ENCODE peak calls at places on chromosomes 11 and 22, in six cellular contexts. M is T-helper 1 cell; O is skeletal muscle cell; L is chondrocyte; J is CD4-positive, alpha-beta T cell; E is fibroblast of villous mesenchyme. N is an unnamed sample.

GRCh38 chr22:44916281-44917231 is 93.2 kb downstream of the PHF21B start:
- DNase-seq in O (no peak), L (peak), J (no peak), E (no peak), M (no peak), N (no peak)

GRCh38 chr11:83508804-83509203 is 222.6 kb upstream of the CCDC90B start:
- DNase-seq in J (no peak), L (no peak), O (no peak), M (no peak), E (peak), N (no peak)

GRCh38 chr11:46330154-46330886 is 16.9 kb upstream of the DGKZ start:
- DNase-seq in E (peak), J (no peak), M (no peak), L (no peak), O (no peak), N (no peak)

GRCh38 chr11:122976734-122977454 is 4.7 kb downstream of the BSX start:
- DNase-seq in L (no peak), E (no peak), M (no peak), J (no peak), O (no peak), N (peak)

GRCh38 chr11:89293966-89294679 is 116.4 kb downstream of the TYR start:
- DNase-seq in L (peak), O (no peak), E (peak), J (no peak), M (no peak), N (peak)

GRCh38 chr22:45010532-45010900 is 711 bp upstream of the PHF21B start:
- DNase-seq in M (no peak), L (no peak), J (no peak), O (no peak), E (no peak), N (no peak)

GRCh38 chr22:21849489-21849888 is 18.0 kb downstream of the MAPK1 start:
- DNase-seq in L (no peak), M (no peak), J (no peak), O (no peak), E (peak), N (no peak)

GRCh38 chr11:26649884-26650283 is 72.0 kb downstream of the SLC5A12 start:
- DNase-seq in L (no peak), O (peak), M (no peak), J (no peak), E (peak), N (peak)

GRCh38 chr11:130513132-130513531 is 64.7 kb downstream of the ADAMTS15 start:
- DNase-seq in O (no peak), E (peak), J (no peak), L (no peak), M (no peak), N (no peak)

GRCh38 chr22:26477341-26477731 is 6.2 kb downstream of the HPS4 start:
- DNase-seq in J (no peak), L (no peak), M (no peak), O (no peak), E (no peak), N (no peak)

GRCh38 chr22:45918455-45919370 is 58.2 kb downstream of the WNT7B start:
- DNase-seq in M (no peak), J (no peak), L (no peak), E (no peak), O (no peak), N (no peak)

GRCh38 chr11:59224419-59224928 is 11.7 kb upstream of the MPEG1 start:
- DNase-seq in J (no peak), L (no peak), M (no peak), E (peak), O (no peak), N (no peak)

GRCh38 chr11:70064726-70065317 is 13.3 kb upstream of the ANO1 start:
- DNase-seq in O (no peak), J (no peak), M (no peak), E (no peak), L (no peak), N (no peak)

GRCh38 chr11:32893947-32894827 is 1.6 kb downstream of the QSER1 start:
- DNase-seq in O (peak), M (no peak), E (peak), J (peak), L (no peak), N (no peak)

GRCh38 chr11:110087820-110088534 is 5.2 kb upstream of the ZC3H12C start:
- DNase-seq in L (no peak), J (no peak), O (peak), E (peak), M (no peak), N (no peak)

GRCh38 chr11:85530596-85530995 is 96.5 kb downstream of the DLG2 start:
- DNase-seq in M (no peak), L (no peak), J (no peak), O (no peak), E (no peak), N (no peak)

GRCh38 chr22:24285245-24285644 is 14.6 kb downstream of the SPECC1L start:
- DNase-seq in O (no peak), L (no peak), J (no peak), E (peak), M (no peak), N (no peak)

GRCh38 chr11:28107331-28107725 is 628 bp downstream of the KIF18A start:
- DNase-seq in O (no peak), M (no peak), L (no peak), E (no peak), J (no peak), N (no peak)

GRCh38 chr11:61181489-61181888 is 20.3 kb upstream of the VPS37C start:
- DNase-seq in O (no peak), L (no peak), M (no peak), E (no peak), J (no peak), N (no peak)

GRCh38 chr22:20090730-20091240 is 10.7 kb downstream of the DGCR8 start:
- DNase-seq in O (no peak), L (no peak), E (no peak), M (no peak), J (no peak), N (no peak)

GRCh38 chr11:111688028-111688427 is 78.2 kb downstream of the PPP2R1B start:
- DNase-seq in E (no peak), M (no peak), O (no peak), J (no peak), L (no peak), N (no peak)

GRCh38 chr11:57424137-57424801 is 2.7 kb downstream of the SLC43A3 start:
- DNase-seq in E (no peak), M (no peak), J (no peak), O (no peak), L (no peak), N (no peak)

GRCh38 chr11:120057028-120057330 is 80.9 kb downstream of the TRIM29 start:
- DNase-seq in O (no peak), J (no peak), M (no peak), E (no peak), L (no peak), N (no peak)

GRCh38 chr11:46916669-46917108 is 1.7 kb downstream of the LRP4 start:
- DNase-seq in J (no peak), E (peak), L (no peak), M (no peak), O (peak), N (peak)

GRCh38 chr11:117993988-117994741 is 8.0 kb downstream of the IL10RA start:
- DNase-seq in J (no peak), L (no peak), O (no peak), M (no peak), E (no peak), N (no peak)

GRCh38 chr11:61162092-61162935 is 1.1 kb upstream of the VPS37C start:
- DNase-seq in M (no peak), J (no peak), E (peak), L (no peak), O (no peak), N (no peak)

GRCh38 chr11:62542750-62543567 is 3.6 kb downstream of the AHNAK start:
- DNase-seq in E (peak), O (no peak), M (peak), L (no peak), J (peak), N (peak)

GRCh38 chr11:44031549-44031948 is 16.2 kb upstream of the ACCSL start:
- DNase-seq in J (no peak), M (no peak), E (no peak), O (no peak), L (no peak), N (no peak)

GRCh38 chr11:86440305-86440716 is 65.6 kb downstream of the CCDC81 start:
- DNase-seq in M (no peak), L (no peak), J (no peak), E (peak), O (peak), N (no peak)

GRCh38 chr11:119479685-119480275 is 56.8 kb upstream of the THY1 start:
- DNase-seq in E (peak), L (no peak), M (no peak), J (no peak), O (no peak), N (peak)